ENCODE peak calls at places on chromosomes 16 and 17, in five cellular contexts. One of them, this sample, is unnamed.
A peak's percentile ranks its signal among the peaks of the same experiment; 100 is the strongest.

GRCh38 chr17:49496183-49496865 is 1.2 kb downstream of the NGFR start:
- DNase-seq in naive thymus-derived CD4-positive, alpha-beta T cell: peak; percentile 84
- DNase-seq in NCI-H1105: peak; percentile 30
- DNase-seq in frontal cortex: peak; percentile 88
- DNase-seq in AG08395: peak; percentile 73
- DNase-seq in this sample: peak; percentile 59

GRCh38 chr16:1343428-1344242 is 8.0 kb downstream of the TSR3 start:
- DNase-seq in AG08395: no peak
- DNase-seq in frontal cortex: no peak
- DNase-seq in NCI-H1105: no peak
- DNase-seq in naive thymus-derived CD4-positive, alpha-beta T cell: no peak
- DNase-seq in this sample: no peak

GRCh38 chr17:1090454-1091189 is 89.2 kb downstream of the ABR start:
- DNase-seq in frontal cortex: no peak
- DNase-seq in NCI-H1105: no peak
- DNase-seq in AG08395: no peak
- DNase-seq in naive thymus-derived CD4-positive, alpha-beta T cell: no peak
- DNase-seq in this sample: no peak

GRCh38 chr17:76700627-76701470 is 9.9 kb downstream of the MXRA7 start:
- DNase-seq in frontal cortex: peak; percentile 72
- DNase-seq in naive thymus-derived CD4-positive, alpha-beta T cell: no peak
- DNase-seq in AG08395: peak; percentile 92
- DNase-seq in NCI-H1105: no peak
- DNase-seq in this sample: no peak

GRCh38 chr17:36510636-36511035 is 24.0 kb downstream of the MYO19 start:
- DNase-seq in AG08395: no peak
- DNase-seq in NCI-H1105: no peak
- DNase-seq in naive thymus-derived CD4-positive, alpha-beta T cell: no peak
- DNase-seq in frontal cortex: no peak
- DNase-seq in this sample: no peak

GRCh38 chr17:48472485-48473281 is 42.7 kb upstream of the SKAP1 start:
- DNase-seq in AG08395: peak; percentile 61
- DNase-seq in frontal cortex: no peak
- DNase-seq in NCI-H1105: peak; percentile 72
- DNase-seq in naive thymus-derived CD4-positive, alpha-beta T cell: no peak
- DNase-seq in this sample: peak; percentile 86

GRCh38 chr16:81600275-81600674 is 155.7 kb downstream of the CMIP start:
- DNase-seq in NCI-H1105: no peak
- DNase-seq in frontal cortex: no peak
- DNase-seq in naive thymus-derived CD4-positive, alpha-beta T cell: no peak
- DNase-seq in AG08395: peak; percentile 72
- DNase-seq in this sample: no peak

GRCh38 chr16:28498666-28499065 is 4.2 kb downstream of the APOBR start:
- DNase-seq in AG08395: no peak
- DNase-seq in naive thymus-derived CD4-positive, alpha-beta T cell: no peak
- DNase-seq in frontal cortex: no peak
- DNase-seq in NCI-H1105: no peak
- DNase-seq in this sample: no peak

GRCh38 chr17:81492706-81493105 is 19.9 kb downstream of the ACTG1 start:
- DNase-seq in frontal cortex: no peak
- DNase-seq in AG08395: no peak
- DNase-seq in NCI-H1105: no peak
- DNase-seq in naive thymus-derived CD4-positive, alpha-beta T cell: no peak
- DNase-seq in this sample: no peak

GRCh38 chr17:73280191-73280590 is 18.5 kb upstream of the CPSF4L start:
- DNase-seq in naive thymus-derived CD4-positive, alpha-beta T cell: no peak
- DNase-seq in NCI-H1105: no peak
- DNase-seq in frontal cortex: no peak
- DNase-seq in AG08395: no peak
- DNase-seq in this sample: no peak

GRCh38 chr17:62807812-62808575 is at the start of gene MARCHF10:
- DNase-seq in naive thymus-derived CD4-positive, alpha-beta T cell: peak; percentile 12
- DNase-seq in AG08395: no peak
- DNase-seq in frontal cortex: peak; percentile 74
- DNase-seq in NCI-H1105: peak; percentile 89
- DNase-seq in this sample: peak; percentile 82

GRCh38 chr17:76271669-76272540 is 6.8 kb downstream of the UBALD2 start:
- DNase-seq in naive thymus-derived CD4-positive, alpha-beta T cell: peak; percentile 55
- DNase-seq in frontal cortex: no peak
- DNase-seq in NCI-H1105: no peak
- DNase-seq in AG08395: no peak
- DNase-seq in this sample: no peak

GRCh38 chr17:183021-183420 is 1.6 kb upstream of the DOC2B start:
- DNase-seq in frontal cortex: no peak
- DNase-seq in NCI-H1105: no peak
- DNase-seq in naive thymus-derived CD4-positive, alpha-beta T cell: no peak
- DNase-seq in AG08395: no peak
- DNase-seq in this sample: no peak